ENCODE peak calls at places on chromosomes 11 and 22, in five cellular contexts. Q, W, F, I and D are unnamed samples. For H3K4me1, the result is how much of the 10 kb centered on the place peaks cover.

GRCh38 chr11:67406969-67407699 is 3.3 kb downstream of the TBC1D10C start:
- DNase-seq in Q (no peak), W (peak), F (no peak), I (no peak), D (peak)

GRCh38 chr11:79198898-79199250 is 242.0 kb downstream of the TENM4 start:
- DNase-seq in Q (no peak), W (peak), F (no peak), I (peak), D (no peak)

GRCh38 chr11:83292709-83293435 is 6.7 kb upstream of the CCDC90B start:
- DNase-seq in Q (peak), W (peak), F (peak), I (peak), D (peak)

GRCh38 chr11:63920126-63920869 is 3.3 kb upstream of the RCOR2 start:
- DNase-seq in Q (no peak), W (peak), F (peak), I (no peak), D (peak)

GRCh38 chr11:17208257-17208999 is 642 bp upstream of the PIK3C2A start:
- DNase-seq in Q (peak), W (peak), F (peak), I (peak), D (peak)

GRCh38 chr11:86594746-86595145 is 77.7 kb downstream of the ME3 start:
- DNase-seq in Q (no peak), W (peak), F (peak), I (peak), D (no peak)

GRCh38 chr11:72639475-72640375 is 34.5 kb downstream of the PDE2A start:
- DNase-seq in Q (no peak), W (no peak), F (no peak), I (no peak), D (no peak)

GRCh38 chr22:35538801-35539321 is 1.8 kb upstream of the RASD2 start:
- DNase-seq in Q (peak), W (peak), F (peak), I (peak), D (peak)

GRCh38 chr22:27682438-27682837 is 119.1 kb downstream of the MN1 start:
- DNase-seq in Q (no peak), W (peak), F (peak), I (no peak), D (no peak)

GRCh38 chr11:131118247-131118646 is 202.0 kb upstream of the SNX19 start:
- DNase-seq in Q (no peak), W (no peak), F (no peak), I (peak), D (no peak)

GRCh38 chr11:17864478-17864941 is 129.9 kb downstream of the KCNC1 start:
- DNase-seq in Q (peak), W (no peak), F (peak), I (peak), D (no peak)

GRCh38 chr11:46529086-46529905 is 64.5 kb downstream of the AMBRA1 start:
- DNase-seq in Q (peak), W (peak), F (peak), I (peak), D (peak)

GRCh38 chr11:115711021-115711420 is 206.8 kb upstream of the CADM1 start:
- DNase-seq in Q (no peak), W (no peak), F (no peak), I (no peak), D (no peak)

GRCh38 chr11:1116104-1116503 is 41.4 kb downstream of the MUC2 start:
- DNase-seq in Q (no peak), W (no peak), F (no peak), I (no peak), D (no peak)

GRCh38 chr22:27761652-27762051 is 39.9 kb downstream of the MN1 start:
- DNase-seq in Q (no peak), W (no peak), F (no peak), I (no peak), D (peak)

GRCh38 chr11:61828629-61829407 is 718 bp downstream of the FADS2 start:
- DNase-seq in Q (peak), W (peak), F (peak), I (peak), D (peak)

GRCh38 chr11:93773601-93774200 is 10.4 kb upstream of the MED17 start:
- DNase-seq in Q (no peak), W (no peak), F (no peak), I (no peak), D (no peak)

GRCh38 chr11:115548878-115549528 is 44.8 kb upstream of the CADM1 start:
- DNase-seq in Q (peak), W (no peak), F (peak), I (no peak), D (no peak)

GRCh38 chr11:134466035-134466908 is 54.2 kb upstream of the B3GAT1 start:
- DNase-seq in Q (no peak), W (no peak), F (peak), I (no peak), D (no peak)

GRCh38 chr11:20355221-20356219 is 8.0 kb upstream of the HTATIP2 start:
- DNase-seq in Q (peak), W (peak), F (peak), I (peak), D (peak)

GRCh38 chr11:46248270-46249102 is 29.0 kb upstream of the CREB3L1 start:
- DNase-seq in Q (peak), W (peak), F (no peak), I (peak), D (no peak)

GRCh38 chr11:92453055-92453454 is 228.4 kb downstream of the FAT3 start:
- DNase-seq in Q (no peak), W (peak), F (no peak), I (peak), D (no peak)

GRCh38 chr11:61917357-61918109 is at the start of gene RAB3IL1:
- DNase-seq in Q (peak), W (peak), F (peak), I (no peak), D (peak)

GRCh38 chr11:73237471-73238290 is 19.6 kb downstream of the P2RY2 start:
- DNase-seq in Q (no peak), W (peak), F (no peak), I (no peak), D (no peak)

GRCh38 chr11:128733440-128734115 is 39.7 kb downstream of the FLI1 start:
- DNase-seq in Q (no peak), W (no peak), F (peak), I (no peak), D (peak)

GRCh38 chr11:121800704-121801516 is 315.1 kb downstream of the BLID start:
- DNase-seq in Q (no peak), W (peak), F (peak), I (no peak), D (no peak)

GRCh38 chr11:130390071-130390758 is 38.2 kb downstream of the ADAMTS8 start:
- DNase-seq in Q (peak), W (peak), F (no peak), I (peak), D (no peak)

GRCh38 chr22:26957176-26957575 is 299.8 kb downstream of the MIAT start:
- DNase-seq in Q (no peak), W (no peak), F (no peak), I (no peak), D (no peak)

GRCh38 chr22:43921361-43921760 is 2.2 kb upstream of the PNPLA3 start:
- DNase-seq in Q (no peak), W (peak), F (no peak), I (peak), D (no peak)

GRCh38 chr11:69435161-69435990 is 46.1 kb upstream of the LINC01488 start:
- DNase-seq in Q (no peak), W (no peak), F (peak), I (no peak), D (no peak)

GRCh38 chr11:117657801-117658200 is 139.2 kb downstream of the DSCAML1 start:
- DNase-seq in Q (no peak), W (no peak), F (peak), I (no peak), D (no peak)

GRCh38 chr11:61361237-61361636 is 445 bp downstream of the CYB561A3 start:
- DNase-seq in Q (no peak), W (no peak), F (no peak), I (no peak), D (peak)

GRCh38 chr11:8354622-8355417 is 91.1 kb upstream of the LMO1 start:
- DNase-seq in Q (no peak), W (peak), F (peak), I (peak), D (peak)

GRCh38 chr11:31955838-31956237 is 135.0 kb upstream of the RCN1 start:
- DNase-seq in Q (no peak), W (no peak), F (no peak), I (no peak), D (no peak)

GRCh38 chr11:2798951-2799761 is 86.4 kb downstream of the CDKN1C start:
- DNase-seq in Q (no peak), W (no peak), F (no peak), I (no peak), D (no peak)

GRCh38 chr11:76892305-76892704 is 31.6 kb downstream of the ACER3 start:
- DNase-seq in Q (no peak), W (no peak), F (no peak), I (no peak), D (no peak)

GRCh38 chr22:39221999-39222686 is 22.6 kb downstream of the PDGFB start:
- DNase-seq in Q (no peak), W (no peak), F (no peak), I (no peak), D (no peak)

GRCh38 chr22:39219071-39220050 is 25.4 kb downstream of the PDGFB start:
- DNase-seq in Q (no peak), W (no peak), F (peak), I (no peak), D (no peak)

GRCh38 chr22:39223091-39223710 is 21.6 kb downstream of the PDGFB start:
- DNase-seq in Q (no peak), W (no peak), F (peak), I (no peak), D (no peak)

GRCh38 chr22:39220897-39221850 is 23.6 kb downstream of the PDGFB start:
- DNase-seq in Q (no peak), W (peak), F (no peak), I (peak), D (no peak)

GRCh38 chr22:39220450-39220849 is 24.3 kb downstream of the PDGFB start:
- DNase-seq in Q (no peak), W (no peak), F (no peak), I (no peak), D (no peak)
- H3K4me1 ChIP-seq in Q (under half), W (under half), F (under half), I (under half), D (under half)

DNA sequence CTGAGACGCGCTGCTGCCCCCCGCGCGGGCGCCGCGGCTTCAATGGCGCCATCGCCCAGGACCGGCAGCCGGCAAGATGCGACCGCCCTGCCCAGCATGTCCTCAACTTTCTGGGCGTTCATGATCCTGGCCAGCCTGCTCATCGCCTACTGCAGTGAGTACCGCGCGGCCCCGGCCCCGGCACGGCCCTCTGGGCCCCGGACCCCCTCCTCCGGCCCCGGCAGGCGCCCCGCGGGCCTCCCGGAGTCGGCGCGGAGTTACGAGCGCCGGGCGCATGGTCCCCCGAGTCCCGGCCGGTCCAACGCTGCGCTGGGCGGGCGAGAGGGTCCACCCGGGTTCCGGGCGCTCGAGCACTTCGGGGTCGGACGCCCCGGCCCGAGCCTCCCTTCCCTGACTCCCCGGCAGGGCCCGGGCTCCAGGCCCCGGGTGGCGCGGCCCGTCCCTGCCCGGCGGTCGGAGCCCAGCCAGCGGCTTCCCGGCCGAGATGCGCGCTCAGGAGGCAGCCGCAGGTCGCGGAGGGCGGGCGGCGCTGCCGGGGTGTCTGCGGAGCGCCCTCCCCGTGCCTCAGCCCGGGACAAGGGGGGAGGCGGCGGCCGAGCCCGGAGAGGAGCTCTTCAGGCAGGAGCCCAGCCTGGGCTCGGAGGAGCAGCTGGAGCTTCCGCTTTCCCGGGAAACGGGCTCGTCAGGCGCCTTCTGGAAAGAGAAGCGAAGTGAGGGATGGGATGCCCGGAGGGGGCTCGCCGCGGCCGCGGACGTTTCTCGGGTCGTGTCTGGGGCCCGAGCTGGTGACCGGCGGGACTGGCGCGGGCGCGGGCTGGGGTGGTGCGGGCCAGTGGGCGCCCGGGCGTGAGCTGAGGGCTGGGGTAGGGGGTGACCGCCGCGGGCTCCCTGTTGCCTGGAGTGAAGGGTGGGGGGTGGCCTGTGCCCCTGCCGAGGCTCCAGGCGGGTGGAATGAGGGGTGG is 1337.8 kb downstream of the BRD1 start:
- DNase-seq in Q (peak), W (peak), F (peak), I (no peak), D (peak)
- H3K4me2 ChIP-seq in Q (peak), W (peak), F (peak), I (no peak), D (peak)

GRCh38 chr11:111417766-111418435 is 38.8 kb upstream of the POU2AF1 start:
- DNase-seq in Q (no peak), W (peak), F (no peak), I (peak), D (no peak)
- H3K4me1 ChIP-seq in Q (under half), W (under half), F (under half), I (under half), D (under half)

GRCh38 chr11:36469881-36470802 is 39.9 kb downstream of the TRAF6 start:
- DNase-seq in Q (no peak), W (peak), F (no peak), I (peak), D (no peak)
- H3K4me2 ChIP-seq in Q (no peak), W (peak), F (no peak), I (no peak), D (no peak)

GRCh38 chr22:41437198-41437597 is 9.4 kb downstream of the TOB2 start:
- DNase-seq in Q (no peak), W (no peak), F (no peak), I (no peak), D (no peak)
- H3K4me1 ChIP-seq in Q (under half), W (under half), F (under half), I (under half), D (under half)

DNA sequence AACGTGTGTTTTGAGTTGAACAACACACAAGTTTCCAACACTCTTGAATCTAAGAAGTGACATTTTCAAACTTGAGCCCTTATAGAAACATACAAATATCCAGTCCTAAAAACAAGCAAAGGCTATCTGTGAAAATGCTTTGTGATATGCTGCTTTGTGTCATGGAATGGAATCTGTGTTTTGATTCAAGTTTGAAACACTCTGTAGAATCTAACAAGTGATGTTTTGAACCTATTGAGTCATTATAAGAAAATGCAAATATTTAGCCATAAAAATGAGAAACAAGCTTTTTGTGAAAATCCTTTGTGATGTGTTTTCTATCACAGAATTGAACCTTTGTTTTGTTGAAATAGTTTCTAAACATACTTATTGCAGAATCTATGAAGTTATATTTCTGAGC is 105.7 kb upstream of the VPREB1 start:
- DNase-seq in Q (no peak), W (no peak), F (no peak), I (no peak), D (no peak)
- H3K4me2 ChIP-seq in Q (no peak), W (no peak), F (no peak), I (no peak), D (no peak)

GRCh38 chr11:75337195-75337654 is 14.2 kb downstream of the ARRB1 start:
- DNase-seq in Q (no peak), W (peak), F (no peak), I (peak), D (no peak)
- H3K4me1 ChIP-seq in Q (half or more), W (under half), F (under half), I (under half), D (half or more)

GRCh38 chr11:65456418-65456817 is 33.8 kb downstream of the NEAT1 start:
- DNase-seq in Q (no peak), W (peak), F (no peak), I (no peak), D (no peak)

GRCh38 chr11:65459552-65459951 is 37.0 kb downstream of the NEAT1 start:
- DNase-seq in Q (no peak), W (no peak), F (peak), I (no peak), D (no peak)

GRCh38 chr11:65454311-65454695 is 31.7 kb downstream of the NEAT1 start:
- DNase-seq in Q (no peak), W (peak), F (no peak), I (no peak), D (no peak)

GRCh38 chr11:65452806-65453490 is 30.4 kb downstream of the NEAT1 start:
- DNase-seq in Q (no peak), W (peak), F (no peak), I (peak), D (peak)

GRCh38 chr11:65454696-65455456 is 32.3 kb downstream of the NEAT1 start:
- DNase-seq in Q (peak), W (peak), F (peak), I (peak), D (peak)
- H3K4me2 ChIP-seq in Q (peak), W (peak), F (peak), I (peak), D (peak)

DNA sequence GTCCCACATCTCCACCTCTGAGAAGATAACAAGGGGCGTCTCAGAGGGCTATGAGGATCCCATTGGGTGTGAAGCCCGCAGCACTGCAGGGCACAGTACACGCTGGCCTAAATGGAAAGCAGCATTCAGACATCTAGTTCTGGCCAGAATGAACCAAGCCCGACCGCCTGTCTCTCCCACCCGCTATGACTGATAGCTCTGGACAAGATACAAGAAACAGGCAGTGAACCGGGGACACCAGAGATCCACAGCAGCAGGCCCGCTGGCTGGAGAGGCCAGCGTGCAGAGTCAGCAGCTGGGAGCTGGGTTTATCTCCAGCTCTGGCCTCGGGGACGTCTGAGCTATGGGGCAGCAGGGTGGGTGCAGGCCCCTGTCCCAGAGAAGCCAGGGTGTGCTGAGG is 9.6 kb downstream of the CERK start:
- DNase-seq in Q (no peak), W (no peak), F (no peak), I (no peak), D (peak)
- H3K4me1 ChIP-seq in Q (under half), W (under half), F (under half), I (under half), D (under half)

GRCh38 chr22:42346722-42347121 is 76.3 kb upstream of the TCF20 start:
- DNase-seq in Q (no peak), W (no peak), F (no peak), I (no peak), D (no peak)
- H3K4me2 ChIP-seq in Q (no peak), W (no peak), F (no peak), I (no peak), D (no peak)